ENCODE peak calls at places on chromosomes 11 and 22, in five cellular contexts. N, V, I, T and Q are unnamed samples.

GRCh38 chr11:58286249-58286648 is 18.2 kb upstream of the OR10W1 start:
- DNase-seq in N (peak; percentile 66), V (peak; percentile 60), T (peak; percentile 5), I (peak; percentile 5), Q (peak; percentile 67)

GRCh38 chr22:10961043-10961860 is 4566.7 kb upstream of the OR11H1 start:
- DNase-seq in I (no peak), T (no peak), N (no peak), V (no peak), Q (no peak)

GRCh38 chr11:125990244-125990643 is 44.4 kb downstream of the VSIG10L2 start:
- DNase-seq in I (peak; percentile 11), T (no peak), V (peak; percentile 67), N (no peak), Q (no peak)

GRCh38 chr11:107017104-107017432 is 1.2 kb downstream of the GUCY1A2 start:
- DNase-seq in N (no peak), T (no peak), I (peak; percentile 29), V (no peak), Q (no peak)

GRCh38 chr11:61700221-61700620 is 20.0 kb downstream of the DAGLA start:
- DNase-seq in V (peak; percentile 51), I (peak; percentile 56), N (peak; percentile 56), T (no peak), Q (peak; percentile 89)

GRCh38 chr22:22463855-22464540 is 44.5 kb downstream of the ZNF280B start:
- DNase-seq in N (peak; percentile 70), V (peak; percentile 57), I (peak; percentile 53), T (peak; percentile 82), Q (peak; percentile 29)

GRCh38 chr11:108009497-108010360 is 1.0 kb downstream of the CUL5 start:
- DNase-seq in T (no peak), I (peak; percentile 41), V (no peak), N (peak; percentile 56), Q (peak; percentile 59)

GRCh38 chr11:82874646-82875523 is 25.3 kb downstream of the PRCP start:
- DNase-seq in T (no peak), N (peak; percentile 23), V (no peak), I (no peak), Q (no peak)

GRCh38 chr11:77052531-77052930 is 14.2 kb upstream of the CAPN5 start:
- DNase-seq in V (no peak), T (no peak), N (no peak), I (no peak), Q (no peak)
- H2AK5ac ChIP-seq in V (no peak overlapping the region), T (no peak overlapping the region), N (no peak overlapping the region), I (no peak overlapping the region), Q (no peak overlapping the region)

DNA sequence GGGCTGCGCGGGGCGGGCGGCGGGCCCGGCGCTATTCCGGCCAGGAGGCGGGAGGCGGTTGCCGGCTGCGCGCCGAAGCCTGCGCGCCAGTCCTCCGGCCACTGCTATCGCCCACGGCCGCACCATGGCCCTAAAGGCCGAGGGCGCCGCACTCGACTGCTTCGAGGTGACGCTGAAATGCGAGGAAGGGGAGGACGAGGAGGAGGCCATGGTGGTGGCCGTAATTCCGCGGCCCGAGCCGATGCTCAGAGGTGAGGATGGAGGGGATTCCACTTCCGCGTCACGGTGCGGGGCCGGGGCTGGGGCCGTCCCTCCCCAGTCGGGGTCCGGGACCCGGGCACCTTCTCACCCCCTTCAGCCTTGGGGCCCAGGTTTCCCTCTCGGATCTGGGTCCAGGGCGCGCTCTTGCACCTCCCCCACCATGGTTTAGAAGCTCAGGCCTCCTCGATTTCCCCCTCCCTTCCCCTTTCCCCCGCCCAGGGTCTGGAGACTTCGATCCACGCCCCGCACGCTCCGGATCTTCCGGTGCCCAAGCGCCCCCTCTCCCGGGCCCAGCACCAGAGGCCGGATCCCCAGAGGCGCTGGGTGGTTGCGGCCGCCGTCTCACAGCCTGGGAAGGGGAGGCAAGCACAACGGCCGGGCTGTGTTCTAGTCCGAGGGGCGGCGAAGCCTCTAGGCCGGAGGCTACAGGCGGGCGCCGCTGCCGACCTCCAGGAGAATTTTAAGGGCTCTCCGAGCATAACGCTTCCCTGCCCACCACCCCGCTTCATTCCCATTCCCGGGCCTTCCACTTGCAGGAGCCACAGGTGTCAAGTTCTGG is 517 bp downstream of the SPINDOC start:
- DNase-seq in T (peak; percentile 46), I (peak; percentile 67), N (peak; percentile 71), V (peak; percentile 50), Q (peak; percentile 45)
- H2AK5ac ChIP-seq in T (peak overlapping the region; percentile 88), I (no peak overlapping the region), N (peak overlapping the region; percentile 94), V (peak overlapping the region; percentile 97), Q (peak overlapping the region; percentile 32)

GRCh38 chr11:69882270-69882608 is 63.0 kb upstream of the FGF3 start:
- DNase-seq in N (no peak), T (no peak), V (no peak), I (no peak), Q (no peak)

GRCh38 chr11:69884286-69884685 is 65.1 kb upstream of the FGF3 start:
- DNase-seq in V (no peak), N (no peak), I (no peak), T (no peak), Q (no peak)

GRCh38 chr11:69884751-69885150 is 65.5 kb upstream of the FGF3 start:
- DNase-seq in N (no peak), V (no peak), T (no peak), I (no peak), Q (no peak)

GRCh38 chr11:69881467-69882269 is 62.5 kb upstream of the FGF3 start:
- DNase-seq in I (no peak), N (peak; percentile 53), T (no peak), V (no peak), Q (no peak)

DNA sequence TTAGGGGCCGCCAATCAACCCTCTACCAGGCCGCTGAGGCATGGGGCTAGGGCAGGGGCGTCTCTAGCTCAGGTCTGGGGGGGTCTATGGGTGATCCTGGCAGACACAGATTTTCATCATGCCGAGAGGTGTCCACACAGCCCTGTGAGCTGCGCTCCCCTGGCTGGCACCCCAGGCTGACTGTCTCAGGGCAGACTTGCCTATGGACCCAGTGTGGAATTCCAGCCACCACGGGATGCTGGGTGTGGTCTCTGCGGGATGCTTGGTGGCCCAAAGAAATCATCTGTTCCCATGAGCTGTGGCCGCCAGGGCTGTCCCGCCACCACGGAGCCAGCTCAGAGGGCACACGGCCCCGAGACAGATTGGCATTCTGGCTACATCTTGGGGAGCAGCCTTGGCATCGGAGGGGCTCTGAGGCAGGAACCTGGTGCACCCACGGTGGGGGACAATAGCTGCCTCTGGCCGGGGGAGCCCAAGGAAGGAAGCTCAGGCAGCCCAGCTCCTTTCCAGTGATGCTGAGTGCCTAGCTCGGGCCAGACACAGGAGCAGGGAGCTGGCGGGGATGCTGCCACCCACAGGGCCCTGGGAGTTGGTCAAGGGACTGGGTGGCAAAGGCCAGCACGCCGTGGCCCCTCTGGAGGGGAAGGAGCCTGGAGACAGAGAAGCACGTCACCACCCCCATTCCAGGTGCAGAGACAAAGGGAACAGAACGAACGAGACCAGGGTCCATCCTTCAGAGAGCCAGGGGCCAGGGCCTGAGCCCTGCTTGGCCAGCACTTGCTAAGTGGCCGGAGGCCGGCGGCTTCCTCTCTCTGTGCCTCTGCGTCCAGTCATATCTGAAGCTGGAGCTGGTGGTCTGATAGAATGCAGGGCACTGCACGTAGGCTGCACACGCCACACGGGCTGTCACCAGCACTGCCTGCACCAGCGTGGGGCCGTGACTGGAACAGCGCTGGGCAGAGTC is 64.4 kb upstream of the FGF3 start:
- DNase-seq in T (no peak), V (no peak), N (no peak), I (no peak), Q (no peak)
- H2AK5ac ChIP-seq in T (peak overlapping the region; percentile 59), V (no peak overlapping the region), N (no peak overlapping the region), I (no peak overlapping the region), Q (no peak overlapping the region)

GRCh38 chr11:78254263-78254662 is 65.5 kb downstream of the USP35 start:
- DNase-seq in N (no peak), T (no peak), V (no peak), I (no peak), Q (no peak)
- H2AK5ac ChIP-seq in N (no peak overlapping the region), T (no peak overlapping the region), V (no peak overlapping the region), I (no peak overlapping the region), Q (no peak overlapping the region)

GRCh38 chr11:1059759-1060158 is 14.9 kb upstream of the MUC2 start:
- DNase-seq in N (peak; percentile 34), V (no peak), I (no peak), T (no peak), Q (peak; percentile 82)

GRCh38 chr11:1060885-1061616 is 13.6 kb upstream of the MUC2 start:
- DNase-seq in N (no peak), T (no peak), I (no peak), V (peak; percentile 56), Q (peak; percentile 91)

GRCh38 chr11:1064167-1064566 is 10.5 kb upstream of the MUC2 start:
- DNase-seq in N (no peak), V (peak; percentile 53), I (no peak), T (no peak), Q (no peak)

GRCh38 chr11:1060410-1060809 is 14.3 kb upstream of the MUC2 start:
- DNase-seq in N (no peak), V (no peak), I (no peak), T (peak; percentile 31), Q (no peak)

GRCh38 chr11:1062075-1062820 is 12.4 kb upstream of the MUC2 start:
- DNase-seq in V (no peak), T (no peak), I (no peak), N (no peak), Q (no peak)
- H2AK5ac ChIP-seq in V (no peak overlapping the region), T (no peak overlapping the region), I (no peak overlapping the region), N (no peak overlapping the region), Q (no peak overlapping the region)

GRCh38 chr11:111137846-111138245 is 107.7 kb upstream of the POU2AF2 start:
- DNase-seq in T (no peak), N (no peak), V (no peak), I (no peak), Q (no peak)
- H2AK5ac ChIP-seq in T (no peak overlapping the region), N (no peak overlapping the region), V (no peak overlapping the region), I (no peak overlapping the region), Q (no peak overlapping the region)

DNA sequence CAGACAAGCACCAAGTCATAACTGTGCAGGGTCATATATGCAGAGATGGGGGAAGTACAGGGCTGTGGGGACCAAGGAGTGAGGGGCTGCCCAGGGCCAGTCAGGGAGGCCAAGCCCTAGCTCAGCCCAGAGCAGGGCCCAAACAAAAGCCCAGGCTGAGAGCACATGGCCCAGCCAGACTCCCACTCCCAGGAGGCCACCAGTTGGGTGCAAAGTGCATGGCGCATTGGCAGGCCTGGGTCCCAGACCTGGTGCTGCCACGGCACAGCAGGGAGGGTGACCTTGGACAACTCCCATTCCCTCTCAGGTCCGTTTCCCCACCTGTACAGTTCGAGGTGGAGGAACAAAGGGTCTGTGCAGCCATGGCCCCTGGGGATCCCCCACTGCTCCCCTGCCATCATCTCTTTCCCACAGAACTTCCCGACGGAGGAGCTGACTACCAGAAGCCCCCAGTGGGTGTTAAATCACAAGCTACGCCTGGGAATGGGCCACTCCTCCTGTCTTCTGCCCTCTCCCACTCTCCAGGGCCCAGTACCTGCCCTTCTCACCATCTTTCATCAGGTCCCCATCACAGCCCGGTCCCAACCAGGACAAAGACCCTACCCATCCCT is 608 bp downstream of the NIPSNAP1 start:
- DNase-seq in N (peak; percentile 29), V (no peak), I (peak; percentile 10), T (no peak), Q (no peak)
- H2AK5ac ChIP-seq in N (peak overlapping the region; percentile 52), V (peak overlapping the region; percentile 76), I (peak overlapping the region; percentile 75), T (peak overlapping the region; percentile 91), Q (peak overlapping the region; percentile 82)

DNA sequence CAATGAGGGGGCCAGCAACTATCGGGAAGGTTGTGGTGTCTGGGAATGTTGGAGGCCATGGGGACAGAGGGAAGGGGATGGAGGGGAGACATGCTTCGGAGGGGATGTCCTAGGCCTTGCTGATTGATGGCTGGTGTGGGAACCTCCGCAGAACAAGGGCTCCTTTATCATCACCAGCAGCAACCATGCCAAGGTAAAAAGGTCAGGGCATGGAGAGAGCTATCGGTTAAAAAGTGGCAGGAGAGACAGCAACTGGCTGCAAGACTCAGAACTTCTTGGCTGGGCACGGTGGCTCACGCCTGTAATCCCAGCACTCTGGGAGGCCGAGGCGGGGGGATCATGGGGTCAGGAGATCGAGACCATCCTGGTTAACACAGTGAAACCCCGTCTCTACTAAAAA is 3.0 kb downstream of the GSTT4 start:
- DNase-seq in I (no peak), V (no peak), N (no peak), T (no peak), Q (no peak)
- H2AK5ac ChIP-seq in I (no peak overlapping the region), V (no peak overlapping the region), N (no peak overlapping the region), T (no peak overlapping the region), Q (no peak overlapping the region)

GRCh38 chr11:69880803-69881445 is 61.7 kb upstream of the FGF3 start:
- DNase-seq in T (no peak), V (no peak), N (no peak), I (no peak), Q (no peak)
- H2AK5ac ChIP-seq in T (peak overlapping the region; percentile 98), V (no peak overlapping the region), N (no peak overlapping the region), I (no peak overlapping the region), Q (no peak overlapping the region)